ENCODE peak calls at places on chromosome 6, in five cellular contexts. E is left ventricle myocardium inferior, Z is thoracic aorta, L is ovary, Y is GM23338. S is an unnamed sample. For H3K4me1, the result is how much of the 10 kb centered on the place peaks cover.

GRCh38 chr6:89952696-89953095 is 58.4 kb downstream of the GJA10 start:
- DNase-seq in E (no peak), Z (no peak), L (no peak), Y (no peak), S (peak)

GRCh38 chr6:125947581-125947980 is 9.0 kb upstream of the HINT3 start:
- DNase-seq in E (no peak), Z (no peak), L (no peak), Y (no peak), S (no peak)

GRCh38 chr6:95866732-95867131 is 149.0 kb upstream of the FUT9 start:
- DNase-seq in E (no peak), Z (no peak), L (no peak), Y (peak), S (no peak)

GRCh38 chr6:15256538-15257222 is 10.8 kb downstream of the JARID2 start:
- DNase-seq in E (peak), Z (no peak), L (no peak), Y (no peak), S (peak)

GRCh38 chr6:132188865-132189264 is 212.4 kb downstream of the MOXD1 start:
- DNase-seq in E (no peak), Z (no peak), L (no peak), Y (no peak), S (no peak)

GRCh38 chr6:15763827-15764226 is 101.0 kb upstream of the DTNBP1 start:
- DNase-seq in E (no peak), Z (no peak), L (peak), Y (peak), S (no peak)

GRCh38 chr6:159788757-159789376 is 535 bp downstream of the TCP1 start:
- DNase-seq in E (peak), Z (no peak), L (no peak), Y (peak), S (peak)

GRCh38 chr6:90502866-90503407 is 83.9 kb downstream of the MAP3K7 start:
- DNase-seq in E (no peak), Z (no peak), L (no peak), Y (peak), S (no peak)

GRCh38 chr6:141968632-141969031 is 164.1 kb upstream of the GJE1 start:
- DNase-seq in E (no peak), Z (no peak), L (no peak), Y (no peak), S (no peak)

GRCh38 chr6:139370047-139370706 is 4.3 kb downstream of the CITED2 start:
- DNase-seq in E (no peak), Z (no peak), L (no peak), Y (no peak), S (no peak)

GRCh38 chr6:167858086-167858591 is 31.4 kb downstream of the AFDN start:
- DNase-seq in E (no peak), Z (no peak), L (no peak), Y (no peak), S (peak)

GRCh38 chr6:167861424-167861823 is 34.7 kb downstream of the AFDN start:
- DNase-seq in E (no peak), Z (no peak), L (no peak), Y (no peak), S (no peak)

GRCh38 chr6:167856999-167857660 is 30.4 kb downstream of the AFDN start:
- DNase-seq in E (no peak), Z (no peak), L (no peak), Y (peak), S (no peak)

GRCh38 chr6:167860546-167861226 is 34.0 kb downstream of the AFDN start:
- DNase-seq in E (no peak), Z (no peak), L (no peak), Y (no peak), S (no peak)

DNA sequence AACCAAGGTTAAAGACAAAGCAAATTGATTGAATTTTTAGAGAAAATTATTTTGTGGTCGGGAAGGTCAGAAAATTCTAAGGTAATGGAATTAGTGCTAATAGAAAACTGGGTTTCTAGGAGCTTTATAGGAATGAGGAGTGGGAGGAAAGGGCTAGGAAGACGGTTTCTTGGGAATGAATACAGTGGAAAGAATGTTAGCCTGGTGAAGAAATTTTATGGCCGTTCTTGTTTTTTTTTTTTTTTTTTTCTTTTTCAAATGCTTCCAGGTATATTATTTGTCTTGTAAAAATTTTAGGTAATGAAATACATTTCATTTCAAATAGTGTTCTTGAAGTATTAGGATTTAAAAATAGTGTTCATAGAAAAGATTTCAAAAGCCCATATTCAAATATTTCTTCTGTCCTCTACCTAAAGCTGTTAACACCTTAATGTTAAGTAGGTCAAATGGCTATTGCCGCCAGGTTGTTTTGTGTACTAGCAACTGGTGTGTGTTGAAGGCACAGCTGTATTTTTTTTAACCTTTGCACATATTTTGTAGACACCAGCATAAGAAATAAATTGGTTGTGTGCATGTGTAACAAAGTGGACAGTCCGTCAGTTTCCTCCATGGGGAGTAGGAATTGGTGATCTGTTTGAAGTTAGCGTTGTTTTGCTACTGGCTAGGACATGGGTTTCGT is 32.3 kb downstream of the AFDN start:
- DNase-seq in E (no peak), Z (no peak), L (no peak), Y (no peak), S (no peak)
- H3K4me1 ChIP-seq in E (half or more), Z (under half), L (under half), Y (half or more), S (under half)

GRCh38 chr6:163665464-163665863 is 250.9 kb downstream of the QKI start:
- DNase-seq in E (no peak), Z (no peak), L (no peak), Y (no peak), S (no peak)

GRCh38 chr6:163671355-163671754 is 256.8 kb downstream of the QKI start:
- DNase-seq in E (no peak), Z (no peak), L (no peak), Y (no peak), S (no peak)

GRCh38 chr6:163670283-163670682 is 255.8 kb downstream of the QKI start:
- DNase-seq in E (no peak), Z (no peak), L (no peak), Y (no peak), S (no peak)

GRCh38 chr6:163667372-163668060 is 253.0 kb downstream of the QKI start:
- DNase-seq in E (no peak), Z (no peak), L (no peak), Y (no peak), S (no peak)

GRCh38 chr6:163668061-163668426 is 253.5 kb downstream of the QKI start:
- DNase-seq in E (no peak), Z (no peak), L (no peak), Y (no peak), S (no peak)
- H3K27ac ChIP-seq in E (peak), Z (no peak), L (no peak), Y (no peak), S (no peak)

GRCh38 chr6:68039641-68040311 is 595.3 kb upstream of the ADGRB3 start:
- DNase-seq in E (no peak), Z (no peak), L (no peak), Y (peak), S (no peak)
- H3K4me1 ChIP-seq in E (under half), Z (under half), L (under half), Y (under half), S (under half)

DNA sequence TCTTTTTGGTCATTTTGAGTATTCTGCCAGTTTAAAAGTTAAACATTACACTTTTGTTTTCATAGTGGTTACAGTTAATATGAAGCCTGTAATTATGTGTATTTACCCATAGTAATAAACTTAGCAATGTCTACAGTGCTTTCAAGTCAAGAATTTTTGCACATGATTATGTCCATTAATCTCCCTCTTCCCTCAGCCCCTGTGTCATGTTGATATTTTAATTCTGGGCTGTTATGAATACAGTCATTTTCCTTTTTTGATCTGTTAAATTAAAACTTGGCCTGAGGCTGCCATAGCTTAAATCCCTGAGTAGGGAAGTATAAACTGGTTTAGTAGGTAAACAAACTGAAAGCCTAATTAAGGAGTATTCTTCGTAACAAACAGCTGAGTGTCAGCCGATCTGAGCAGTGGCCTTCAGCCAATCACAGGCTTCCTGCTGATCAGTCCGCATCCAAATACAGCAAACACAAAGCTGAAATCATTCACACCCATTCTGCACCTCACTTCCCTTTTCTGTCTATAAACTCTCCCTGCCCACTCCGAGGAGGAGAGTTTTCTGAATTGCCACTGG is 9.5 kb upstream of the SFT2D1 start:
- DNase-seq in E (no peak), Z (no peak), L (no peak), Y (peak), S (no peak)
- H3K27ac ChIP-seq in E (no peak), Z (no peak), L (no peak), Y (no peak), S (no peak)

GRCh38 chr6:108661982-108662381 is 101.3 kb downstream of the FOXO3 start:
- DNase-seq in E (no peak), Z (no peak), L (no peak), Y (no peak), S (no peak)
- H3K4me1 ChIP-seq in E (half or more), Z (under half), L (under half), Y (under half), S (under half)

GRCh38 chr6:1574895-1575212 is 34.9 kb upstream of the FOXC1 start:
- DNase-seq in E (no peak), Z (no peak), L (no peak), Y (peak), S (no peak)

GRCh38 chr6:1576166-1576565 is 33.5 kb upstream of the FOXC1 start:
- DNase-seq in E (no peak), Z (no peak), L (no peak), Y (no peak), S (no peak)

GRCh38 chr6:1575213-1576041 is 34.3 kb upstream of the FOXC1 start:
- DNase-seq in E (peak), Z (no peak), L (peak), Y (no peak), S (no peak)

GRCh38 chr6:1572892-1573291 is 36.8 kb upstream of the FOXC1 start:
- DNase-seq in E (no peak), Z (no peak), L (no peak), Y (no peak), S (no peak)

GRCh38 chr6:1574083-1574761 is 35.5 kb upstream of the FOXC1 start:
- DNase-seq in E (no peak), Z (no peak), L (no peak), Y (no peak), S (no peak)
- H3K27ac ChIP-seq in E (no peak), Z (peak), L (no peak), Y (no peak), S (no peak)

S was measured in SJSA1.